ENCODE peak calls at places on chromosomes 2 and 18, in ten cellular contexts. A is stomach; L is CD8-positive, alpha-beta memory T cell; H is HCT116; Y is A673; M is IMR-90; U is esophagus squamous epithelium; S is prostate gland; Q is right lobe of liver; B is K562. I is an unnamed sample.

GRCh38 chr2:64462940-64463339 is 9.0 kb downstream of the LGALSL start:
- DNase-seq in A (no peak), L (no peak), H (no peak), Y (no peak), M (peak), U (no peak), S (no peak), Q (no peak), B (no peak), I (no peak)

GRCh38 chr2:46565364-46565763 is 86.0 kb downstream of the TMEM247 start:
- DNase-seq in A (no peak), L (no peak), H (no peak), Y (no peak), M (no peak), U (no peak), S (no peak), Q (no peak), B (no peak), I (no peak)

GRCh38 chr18:50694147-50694546 is 125.7 kb downstream of the MRO start:
- DNase-seq in A (no peak), L (no peak), H (no peak), Y (no peak), M (no peak), U (no peak), S (no peak), Q (no peak), B (no peak), I (no peak)

GRCh38 chr2:240986787-240987411 is 11.5 kb upstream of the SNED1 start:
- DNase-seq in A (no peak), L (no peak), H (no peak), Y (peak), M (peak), U (no peak), S (peak), Q (peak), B (no peak), I (no peak)

GRCh38 chr2:240363718-240364581 is 71.5 kb upstream of the GPC1 start:
- DNase-seq in A (no peak), L (no peak), H (no peak), Y (no peak), M (no peak), U (no peak), S (no peak), Q (no peak), B (no peak), I (no peak)

GRCh38 chr2:191566347-191566746 is 111.6 kb upstream of the NABP1 start:
- DNase-seq in A (peak), L (peak), H (peak), Y (peak), M (peak), U (no peak), S (peak), Q (peak), B (peak), I (peak)

GRCh38 chr18:36590621-36591580 is 237.9 kb downstream of the TPGS2 start:
- DNase-seq in A (no peak), L (no peak), H (no peak), Y (no peak), M (no peak), U (no peak), S (no peak), Q (no peak), B (no peak), I (no peak)

GRCh38 chr2:152165306-152165705 is 10.3 kb downstream of the STAM2 start:
- DNase-seq in A (no peak), L (no peak), H (no peak), Y (no peak), M (no peak), U (no peak), S (no peak), Q (no peak), B (no peak), I (no peak)

GRCh38 chr2:129092871-129093385 is 774.3 kb upstream of the HS6ST1 start:
- DNase-seq in A (no peak), L (no peak), H (no peak), Y (no peak), M (no peak), U (no peak), S (no peak), Q (no peak), B (no peak), I (no peak)

GRCh38 chr18:56541790-56542189 is 96.6 kb downstream of the TXNL1 start:
- DNase-seq in A (no peak), L (no peak), H (no peak), Y (no peak), M (no peak), U (no peak), S (no peak), Q (no peak), B (no peak), I (no peak)

GRCh38 chr2:973129-973528 is 22.5 kb downstream of the SNTG2 start:
- DNase-seq in A (no peak), L (no peak), H (no peak), Y (no peak), M (no peak), U (no peak), S (no peak), Q (no peak), B (no peak), I (no peak)

GRCh38 chr2:86281066-86281700 is 56.2 kb downstream of the REEP1 start:
- DNase-seq in A (no peak), L (no peak), H (no peak), Y (no peak), M (no peak), U (no peak), S (no peak), Q (peak), B (no peak), I (peak)

GRCh38 chr18:50518787-50519520 is 40.9 kb upstream of the MAPK4 start:
- DNase-seq in A (no peak), L (no peak), H (no peak), Y (no peak), M (no peak), U (no peak), S (no peak), Q (no peak), B (no peak), I (no peak)

GRCh38 chr18:24504401-24504800 is 44.0 kb downstream of the HRH4 start:
- DNase-seq in A (no peak), L (no peak), H (no peak), Y (no peak), M (no peak), U (no peak), S (no peak), Q (no peak), B (no peak), I (no peak)

GRCh38 chr2:235463893-235464292 is 29.9 kb upstream of the AGAP1 start:
- DNase-seq in A (peak), L (no peak), H (no peak), Y (peak), M (no peak), U (no peak), S (no peak), Q (no peak), B (no peak), I (no peak)

GRCh38 chr2:29480423-29480822 is 365.2 kb downstream of the CLIP4 start:
- DNase-seq in A (no peak), L (no peak), H (no peak), Y (no peak), M (no peak), U (no peak), S (no peak), Q (no peak), B (peak), I (no peak)

GRCh38 chr2:131519466-131519865 is 8.2 kb upstream of the CCDC74A start:
- DNase-seq in A (no peak), L (no peak), H (no peak), Y (no peak), M (no peak), U (no peak), S (no peak), Q (no peak), B (no peak), I (no peak)

GRCh38 chr2:172597191-172597842 is 41.4 kb downstream of the PDK1 start:
- DNase-seq in A (no peak), L (no peak), H (no peak), Y (no peak), M (no peak), U (no peak), S (no peak), Q (no peak), B (no peak), I (no peak)

GRCh38 chr2:24021122-24021998 is 11.5 kb downstream of the MFSD2B start:
- DNase-seq in A (peak), L (no peak), H (no peak), Y (peak), M (no peak), U (no peak), S (no peak), Q (no peak), B (peak), I (no peak)

GRCh38 chr2:64859208-64860161 is 129.7 kb upstream of the SLC1A4 start:
- DNase-seq in A (peak), L (no peak), H (peak), Y (peak), M (peak), U (peak), S (peak), Q (peak), B (peak), I (peak)

GRCh38 chr2:12051831-12052230 is 305.4 kb downstream of the LPIN1 start:
- DNase-seq in A (no peak), L (no peak), H (no peak), Y (no peak), M (peak), U (no peak), S (no peak), Q (no peak), B (no peak), I (no peak)

GRCh38 chr18:80245781-80246655 is 1.3 kb downstream of the PARD6G start:
- DNase-seq in A (no peak), L (no peak), H (no peak), Y (peak), M (no peak), U (no peak), S (peak), Q (no peak), B (no peak), I (no peak)

GRCh38 chr2:120762341-120763061 is 26.8 kb downstream of the GLI2 start:
- DNase-seq in A (no peak), L (no peak), H (no peak), Y (no peak), M (no peak), U (no peak), S (no peak), Q (peak), B (no peak), I (no peak)

GRCh38 chr18:33666915-33667314 is 88.9 kb downstream of the ASXL3 start:
- DNase-seq in A (no peak), L (no peak), H (no peak), Y (no peak), M (no peak), U (no peak), S (no peak), Q (no peak), B (no peak), I (no peak)

GRCh38 chr2:7633556-7634153 is 716.4 kb downstream of the RNF144A start:
- DNase-seq in A (no peak), L (no peak), H (no peak), Y (no peak), M (no peak), U (no peak), S (no peak), Q (no peak), B (no peak), I (no peak)

GRCh38 chr2:65639156-65639876 is 206.9 kb upstream of the SPRED2 start:
- DNase-seq in A (no peak), L (no peak), H (no peak), Y (peak), M (peak), U (no peak), S (no peak), Q (no peak), B (no peak), I (no peak)

GRCh38 chr2:57876313-57876712 is 170.3 kb upstream of the VRK2 start:
- DNase-seq in A (no peak), L (no peak), H (no peak), Y (no peak), M (no peak), U (no peak), S (no peak), Q (no peak), B (no peak), I (no peak)

GRCh38 chr2:190596998-190597397 is 51.9 kb upstream of the NAB1 start:
- DNase-seq in A (no peak), L (no peak), H (no peak), Y (no peak), M (no peak), U (no peak), S (no peak), Q (no peak), B (no peak), I (no peak)

GRCh38 chr2:74267068-74267467 is 68.7 kb downstream of the MTHFD2 start:
- DNase-seq in A (peak), L (peak), H (peak), Y (no peak), M (no peak), U (no peak), S (no peak), Q (no peak), B (peak), I (peak)

GRCh38 chr2:69815717-69816116 is 13.7 kb upstream of the GMCL1 start:
- DNase-seq in A (no peak), L (no peak), H (no peak), Y (no peak), M (no peak), U (no peak), S (no peak), Q (no peak), B (no peak), I (no peak)

GRCh38 chr2:37417321-37417720 is 72.9 kb downstream of the QPCT start:
- DNase-seq in A (no peak), L (no peak), H (no peak), Y (no peak), M (peak), U (no peak), S (no peak), Q (no peak), B (no peak), I (no peak)

GRCh38 chr2:96144481-96145027 is 686 bp downstream of the DUSP2 start:
- DNase-seq in A (no peak), L (peak), H (no peak), Y (no peak), M (no peak), U (no peak), S (peak), Q (no peak), B (no peak), I (no peak)

GRCh38 chr2:156356006-156356764 is 23.7 kb upstream of the NR4A2 start:
- DNase-seq in A (no peak), L (no peak), H (no peak), Y (no peak), M (peak), U (no peak), S (no peak), Q (no peak), B (no peak), I (no peak)

GRCh38 chr2:74834806-74835755 is 1.2 kb downstream of the HK2 start:
- DNase-seq in A (peak), L (peak), H (no peak), Y (peak), M (peak), U (no peak), S (no peak), Q (peak), B (peak), I (peak)

DNA sequence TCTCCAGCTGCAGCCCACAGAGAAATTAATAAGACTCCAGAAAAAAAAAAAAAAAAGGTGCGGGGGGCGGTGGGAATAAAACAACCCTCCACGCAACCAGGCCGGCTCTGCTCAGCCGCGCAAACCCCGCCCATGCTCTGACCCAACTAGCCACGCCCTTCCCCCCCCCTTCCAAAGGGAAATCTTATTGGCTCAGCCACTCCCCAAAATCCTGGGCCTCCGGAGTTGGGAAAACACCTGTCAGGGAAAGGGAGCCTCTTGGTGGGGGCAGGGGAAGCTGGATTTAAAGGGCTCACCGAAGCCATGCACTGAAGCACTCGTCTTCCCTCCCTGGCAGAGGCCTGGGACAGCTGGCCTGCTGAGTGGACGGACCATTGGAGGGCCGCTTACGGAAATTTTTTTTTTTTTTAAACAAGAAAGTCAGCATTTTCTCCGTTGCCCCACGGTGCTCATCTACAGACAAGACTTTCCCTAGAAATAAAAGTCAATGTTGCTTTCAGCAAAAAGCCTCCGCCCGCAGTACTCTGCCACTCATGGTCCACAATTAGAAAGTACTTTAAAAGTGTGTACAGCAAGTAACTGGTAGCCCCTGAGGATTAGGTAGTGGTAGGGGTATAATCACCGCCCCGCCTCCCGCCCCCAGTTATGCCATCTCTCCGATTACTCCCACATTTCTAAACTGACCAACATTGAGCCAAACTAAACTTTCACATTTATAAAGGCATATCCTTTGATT is 711 bp upstream of the ERBB4 start:
- DNase-seq in A (peak), L (no peak), H (no peak), Y (peak), M (no peak), U (no peak), S (peak), Q (peak), B (peak), I (peak)
- H3K4me3 ChIP-seq in A (peak), L (no peak), H (no peak), Y (peak), M (peak), U (peak), S (peak), Q (peak), B (no peak), I (peak)

GRCh38 chr18:9095297-9096012 is 7.0 kb upstream of the NDUFV2 start:
- DNase-seq in A (no peak), L (peak), H (no peak), Y (no peak), M (peak), U (no peak), S (no peak), Q (no peak), B (peak), I (no peak)
- H3K4me3 ChIP-seq in A (no peak), L (peak), H (no peak), Y (no peak), M (no peak), U (no peak), S (no peak), Q (no peak), B (no peak), I (no peak)

DNA sequence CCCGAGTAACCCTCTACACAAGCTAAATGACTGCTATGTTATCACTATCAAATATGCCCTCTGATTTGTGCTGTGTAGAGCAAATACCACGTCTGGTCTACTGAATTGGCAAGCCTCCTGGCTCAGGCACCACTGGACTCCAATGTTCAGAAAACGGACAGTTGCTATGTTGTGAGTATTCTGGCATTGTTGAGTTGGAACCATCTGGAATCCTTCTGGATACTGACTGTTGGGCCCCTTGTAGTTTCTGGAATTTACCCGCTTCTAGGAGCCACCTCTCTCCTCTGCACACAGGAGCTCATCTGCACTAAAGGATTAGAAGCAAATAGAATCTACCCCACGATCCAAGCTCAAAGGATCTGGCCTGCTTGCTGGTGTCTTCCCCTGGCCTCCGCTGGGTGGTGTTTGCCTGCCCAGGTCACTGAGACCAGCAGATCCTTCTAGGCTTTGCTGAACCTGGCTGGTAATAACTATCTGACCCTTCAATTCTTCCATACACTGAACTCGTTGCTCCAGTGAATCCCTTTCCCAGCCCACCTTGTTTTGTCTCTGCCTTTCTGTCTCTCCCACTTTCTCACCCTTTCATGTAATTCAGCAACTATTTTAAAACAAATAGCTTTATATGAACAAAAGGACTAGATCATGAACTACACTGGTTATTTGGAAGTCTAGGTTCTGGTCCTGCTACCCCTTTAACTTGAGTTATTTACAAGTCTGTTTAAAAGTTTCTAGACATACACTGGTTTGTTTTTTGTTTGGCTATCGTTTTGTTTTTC is 2.1 kb upstream of the HAAO start:
- DNase-seq in A (no peak), L (no peak), H (no peak), Y (peak), M (no peak), U (no peak), S (no peak), Q (peak), B (peak), I (no peak)
- H3K4me3 ChIP-seq in A (no peak), L (no peak), H (no peak), Y (no peak), M (no peak), U (no peak), S (no peak), Q (peak), B (no peak), I (no peak)

GRCh38 chr2:182377467-182377866 is 49.4 kb downstream of the PDE1A start:
- DNase-seq in A (no peak), L (no peak), H (no peak), Y (no peak), M (no peak), U (no peak), S (no peak), Q (no peak), B (no peak), I (no peak)

GRCh38 chr2:182378759-182379158 is 48.1 kb downstream of the PDE1A start:
- DNase-seq in A (no peak), L (no peak), H (no peak), Y (no peak), M (no peak), U (no peak), S (no peak), Q (no peak), B (no peak), I (no peak)

GRCh38 chr2:182375862-182376261 is 51.0 kb downstream of the PDE1A start:
- DNase-seq in A (no peak), L (no peak), H (no peak), Y (no peak), M (no peak), U (no peak), S (no peak), Q (no peak), B (no peak), I (no peak)

GRCh38 chr2:182381225-182381624 is 45.6 kb downstream of the PDE1A start:
- DNase-seq in A (no peak), L (no peak), H (no peak), Y (no peak), M (no peak), U (no peak), S (no peak), Q (no peak), B (no peak), I (no peak)

GRCh38 chr2:182379235-182379634 is 47.6 kb downstream of the PDE1A start:
- DNase-seq in A (no peak), L (no peak), H (no peak), Y (peak), M (peak), U (no peak), S (no peak), Q (no peak), B (no peak), I (no peak)
- H3K4me3 ChIP-seq in A (no peak), L (no peak), H (no peak), Y (no peak), M (no peak), U (no peak), S (no peak), Q (no peak), B (no peak), I (no peak)

GRCh38 chr18:11654736-11655604 is 34.1 kb upstream of the GNAL start:
- DNase-seq in A (peak), L (no peak), H (peak), Y (peak), M (peak), U (no peak), S (peak), Q (peak), B (peak), I (peak)
- H3K4me3 ChIP-seq in A (no peak), L (no peak), H (no peak), Y (no peak), M (no peak), U (no peak), S (no peak), Q (no peak), B (no peak), I (no peak)